ENCODE peak calls at places on chromosomes 2 and 18, in four cellular contexts. Q, U, E and Y are unnamed samples.

GRCh38 chr2:106057206-106057605 is 136.9 kb downstream of the UXS1 start:
- DNase-seq in Q (peak; percentile 12), U (no peak), E (no peak), Y (no peak)

GRCh38 chr2:23630111-23630480 is 245.1 kb downstream of the KLHL29 start:
- DNase-seq in Q (no peak), U (no peak), E (no peak), Y (no peak)

GRCh38 chr2:25275575-25275965 is 66.2 kb downstream of the DNMT3A start:
- DNase-seq in U (no peak), Q (no peak), E (no peak), Y (no peak)

GRCh38 chr2:26318950-26319349 is 27.0 kb upstream of the SELENOI start:
- DNase-seq in U (no peak), E (no peak), Q (no peak), Y (no peak)

GRCh38 chr2:5021148-5021547 is 671.0 kb upstream of the SOX11 start:
- DNase-seq in Q (no peak), U (no peak), E (no peak), Y (no peak)

GRCh38 chr18:13235981-13236380 is 17.4 kb downstream of the LDLRAD4 start:
- DNase-seq in U (peak; percentile 23), Q (no peak), E (no peak), Y (peak; percentile 41)

GRCh38 chr2:98510322-98510662 is 65.6 kb downstream of the INPP4A start:
- DNase-seq in Q (no peak), U (no peak), E (no peak), Y (no peak)

GRCh38 chr2:27000995-27001394 is 30.6 kb downstream of the MAPRE3 start:
- DNase-seq in Q (no peak), E (no peak), U (no peak), Y (no peak)

GRCh38 chr2:101012706-101013181 is 10.7 kb downstream of the RPL31 start:
- DNase-seq in E (no peak), U (no peak), Q (peak; percentile 63), Y (no peak)

GRCh38 chr2:45889053-45889452 is 237.6 kb downstream of the PRKCE start:
- DNase-seq in E (no peak), Q (no peak), U (peak; percentile 11), Y (peak; percentile 38)

GRCh38 chr2:239057533-239057932 is 209.6 kb downstream of the TWIST2 start:
- DNase-seq in E (no peak), U (no peak), Q (no peak), Y (no peak)

GRCh38 chr2:172480301-172481218 is 53.2 kb downstream of the ITGA6 start:
- DNase-seq in Q (no peak), U (no peak), E (no peak), Y (no peak)

GRCh38 chr2:224982226-224982625 is 60.0 kb downstream of the DOCK10 start:
- DNase-seq in Q (no peak), U (peak; percentile 83), E (no peak), Y (peak; percentile 63)

GRCh38 chr2:26901326-26902183 is 53.6 kb downstream of the DPYSL5 start:
- DNase-seq in Q (no peak), U (peak; percentile 76), E (no peak), Y (peak; percentile 54)

GRCh38 chr2:128490321-128490720 is 171.7 kb upstream of the HS6ST1 start:
- DNase-seq in U (no peak), Q (no peak), E (no peak), Y (no peak)

GRCh38 chr2:30686000-30686399 is 121.2 kb downstream of the CAPN13 start:
- DNase-seq in U (no peak), Q (no peak), E (no peak), Y (no peak)

GRCh38 chr2:234026111-234026510 is 24.4 kb upstream of the SPP2 start:
- DNase-seq in Q (peak; percentile 11), E (no peak), U (no peak), Y (no peak)

GRCh38 chr2:236334122-236334876 is 70.1 kb upstream of the ASB18 start:
- DNase-seq in U (no peak), Q (no peak), E (no peak), Y (no peak)

GRCh38 chr2:217101972-217102371 is 242.1 kb upstream of the TNP1 start:
- DNase-seq in Q (no peak), E (no peak), U (no peak), Y (no peak)

GRCh38 chr2:100390001-100390940 is 27.2 kb downstream of the CHST10 start:
- DNase-seq in Q (no peak), E (no peak), U (no peak), Y (no peak)